ENCODE peak calls at places on chromosomes 7 and 10, in seven cellular contexts. G is neuronal stem cell, M is H9, A is IMR-90, Y is mesenchymal stem cell, R is H1, O is trophoblast cell. X is an unnamed sample.

GRCh38 chr10:82813856-82814255 is 938.9 kb downstream of the NRG3 start:
- DNase-seq in G (no peak), M (no peak), A (no peak), Y (peak; percentile 40), R (no peak), O (no peak), X (peak; percentile 27)

GRCh38 chr10:113961261-113961938 is 82.3 kb upstream of the ADRB1 start:
- DNase-seq in G (no peak), M (no peak), A (no peak), Y (no peak), R (no peak), O (no peak), X (peak; percentile 28)

GRCh38 chr7:109641445-109641844 is 1071.8 kb downstream of the DNAJB9 start:
- DNase-seq in G (no peak), M (no peak), A (no peak), Y (no peak), R (no peak), O (no peak), X (peak; percentile 33)

GRCh38 chr7:100965723-100966541 is 3.4 kb upstream of the MUC12 start:
- DNase-seq in G (peak; percentile 98), M (peak; percentile 99), A (no peak), Y (peak; percentile 61), R (peak; percentile 97), O (peak; percentile 77), X (peak; percentile 99)

GRCh38 chr7:569996-570800 is 50.6 kb upstream of the PDGFA start:
- DNase-seq in G (no peak), M (no peak), A (no peak), Y (no peak), R (no peak), O (no peak), X (no peak)

GRCh38 chr10:29688230-29688634 is 53.5 kb upstream of the SVIL start:
- DNase-seq in G (peak; percentile 46), M (peak; percentile 79), A (no peak), Y (peak; percentile 48), R (peak; percentile 70), O (no peak), X (peak; percentile 87)

GRCh38 chr10:63593576-63593975 is 72.4 kb downstream of the REEP3 start:
- DNase-seq in G (no peak), M (no peak), A (peak; percentile 22), Y (no peak), R (no peak), O (no peak), X (no peak)

GRCh38 chr7:150370612-150371071 is 2.0 kb downstream of the REPIN1 start:
- DNase-seq in G (no peak), M (no peak), A (peak; percentile 80), Y (peak; percentile 80), R (no peak), O (no peak), X (no peak)

GRCh38 chr10:30374353-30374752 is 25.3 kb upstream of the MTPAP start:
- DNase-seq in G (no peak), M (peak; percentile 94), A (no peak), Y (peak; percentile 57), R (no peak), O (peak; percentile 33), X (peak; percentile 87)

GRCh38 chr7:126659124-126659523 is 593.6 kb downstream of the GRM8 start:
- DNase-seq in G (no peak), M (no peak), A (no peak), Y (no peak), R (no peak), O (no peak), X (no peak)

GRCh38 chr7:46933596-46933995 is 648.3 kb downstream of the TNS3 start:
- DNase-seq in G (no peak), M (no peak), A (no peak), Y (peak; percentile 38), R (no peak), O (no peak), X (no peak)

DNA sequence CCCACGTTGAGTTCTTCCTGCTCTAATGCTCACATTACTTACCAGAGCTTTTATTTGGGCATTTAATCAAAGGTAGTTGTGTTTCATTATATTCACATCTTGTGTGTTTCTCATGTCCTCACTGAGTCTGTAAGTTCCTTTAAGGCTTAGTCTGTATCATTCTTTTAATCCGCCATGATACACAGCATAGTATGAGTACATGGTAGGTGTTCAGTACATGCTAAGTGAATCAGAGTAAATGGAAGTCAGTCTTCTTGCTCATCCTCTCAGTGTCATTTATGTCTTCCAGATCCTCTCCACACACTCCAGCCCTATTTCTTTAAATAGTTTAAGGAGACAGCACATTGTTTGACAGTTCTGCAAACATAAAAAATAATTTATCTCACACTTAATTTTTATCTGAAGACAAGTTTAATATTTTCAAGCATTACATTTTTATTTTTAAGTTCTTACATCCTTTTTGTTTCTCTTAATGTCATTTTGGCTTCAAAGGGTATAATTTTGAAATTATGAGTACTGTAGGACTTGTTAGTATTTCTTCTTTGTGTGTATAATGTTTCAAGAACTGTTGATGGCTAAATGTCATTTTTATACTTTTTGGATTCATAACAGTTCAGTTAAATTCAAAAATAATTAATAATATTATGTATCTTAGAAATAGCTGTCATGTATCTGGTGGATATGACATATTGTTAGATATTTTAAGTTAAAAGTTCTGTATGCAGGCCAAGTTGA is 342.6 kb downstream of the LRMDA start:
- DNase-seq in G (no peak), M (no peak), A (no peak), Y (no peak), R (no peak), O (no peak), X (no peak)
- H4K8ac ChIP-seq in G (no peak overlapping the region), M (no peak overlapping the region), A (no peak overlapping the region), Y (no peak overlapping the region), R (no peak overlapping the region), O (no peak overlapping the region), X (no peak overlapping the region)

GRCh38 chr7:151904270-151904669 is 27.4 kb upstream of the PRKAG2 start:
- DNase-seq in G (no peak), M (no peak), A (no peak), Y (no peak), R (no peak), O (no peak), X (no peak)

GRCh38 chr7:151903249-151904032 is 26.5 kb upstream of the PRKAG2 start:
- DNase-seq in G (no peak), M (no peak), A (no peak), Y (no peak), R (no peak), O (no peak), X (no peak)

GRCh38 chr7:151905322-151905721 is 28.4 kb upstream of the PRKAG2 start:
- DNase-seq in G (no peak), M (no peak), A (no peak), Y (no peak), R (no peak), O (no peak), X (no peak)

GRCh38 chr7:151902306-151902705 is 25.4 kb upstream of the PRKAG2 start:
- DNase-seq in G (no peak), M (no peak), A (no peak), Y (no peak), R (no peak), O (no peak), X (no peak)

GRCh38 chr7:151905766-151906165 is 28.9 kb upstream of the PRKAG2 start:
- DNase-seq in G (no peak), M (no peak), A (no peak), Y (no peak), R (no peak), O (no peak), X (no peak)
- H2AK5ac ChIP-seq in G (no peak overlapping the region), M (no peak overlapping the region), A (no peak overlapping the region), Y (no peak overlapping the region), R (no peak overlapping the region), O (no peak overlapping the region), X (no peak overlapping the region)

DNA sequence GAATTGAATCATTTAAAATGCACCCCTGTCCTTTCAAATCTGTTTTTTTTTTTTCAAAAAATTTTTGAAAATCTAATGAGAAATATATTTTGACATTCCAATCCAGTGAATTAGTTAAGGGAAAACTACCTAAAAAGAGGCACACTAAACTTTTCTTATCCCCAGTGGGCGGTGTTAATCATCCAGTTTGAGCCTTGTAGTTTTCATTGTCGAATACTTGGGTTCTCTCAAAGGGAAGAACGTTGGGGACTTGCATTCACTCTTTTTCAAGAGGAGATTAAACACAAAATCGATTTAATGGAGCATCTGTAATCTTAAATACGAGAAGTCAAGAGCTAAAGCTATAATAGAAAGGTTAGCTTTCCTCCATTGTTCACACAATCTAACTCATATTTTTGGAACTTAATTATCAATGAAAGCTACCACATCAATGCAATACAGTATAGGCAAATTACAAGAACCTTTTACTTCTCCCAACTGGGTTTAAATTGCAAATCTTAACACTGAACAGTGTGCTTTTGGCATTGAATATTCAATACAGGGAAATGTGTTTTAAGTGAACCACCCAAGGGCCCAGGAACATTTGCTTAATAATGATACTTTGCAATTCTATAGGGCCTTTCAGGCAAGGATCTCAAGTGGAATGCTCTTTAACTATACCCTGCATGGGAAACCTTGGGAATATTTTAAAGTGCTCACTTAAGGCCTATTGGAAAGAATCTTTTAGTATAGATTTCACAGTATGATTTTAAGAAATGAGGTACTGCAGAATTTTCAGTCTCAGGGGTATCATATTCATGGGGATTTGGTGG is 13.1 kb upstream of the SP8 start:
- DNase-seq in G (no peak), M (no peak), A (no peak), Y (no peak), R (no peak), O (no peak), X (no peak)
- H2BK120ac ChIP-seq in G (no peak overlapping the region), M (no peak overlapping the region), A (no peak overlapping the region), Y (no peak overlapping the region), R (no peak overlapping the region), O (no peak overlapping the region), X (no peak overlapping the region)

DNA sequence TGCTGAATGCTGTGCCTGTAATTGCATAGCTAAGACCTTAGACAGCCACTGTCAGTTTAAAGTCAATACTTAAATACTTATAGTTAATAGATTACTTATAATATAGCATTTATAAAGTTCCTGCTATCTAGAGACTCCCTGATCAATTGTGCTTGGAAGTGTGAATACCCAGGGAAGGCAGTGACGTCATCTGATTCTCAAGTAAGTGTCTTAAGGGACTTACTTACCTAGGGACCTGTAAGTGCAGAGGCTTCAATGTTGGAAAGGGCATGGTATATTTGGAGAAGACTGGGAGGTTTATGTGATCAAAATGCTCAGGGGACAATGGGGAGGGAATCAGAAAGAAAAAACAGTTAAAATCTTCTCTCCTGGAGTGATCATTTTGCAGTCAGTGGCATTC is 55.0 kb downstream of the BICC1 start:
- DNase-seq in G (no peak), M (no peak), A (no peak), Y (no peak), R (no peak), O (no peak), X (no peak)
- H4K8ac ChIP-seq in G (no peak overlapping the region), M (no peak overlapping the region), A (no peak overlapping the region), Y (no peak overlapping the region), R (no peak overlapping the region), O (no peak overlapping the region), X (no peak overlapping the region)

DNA sequence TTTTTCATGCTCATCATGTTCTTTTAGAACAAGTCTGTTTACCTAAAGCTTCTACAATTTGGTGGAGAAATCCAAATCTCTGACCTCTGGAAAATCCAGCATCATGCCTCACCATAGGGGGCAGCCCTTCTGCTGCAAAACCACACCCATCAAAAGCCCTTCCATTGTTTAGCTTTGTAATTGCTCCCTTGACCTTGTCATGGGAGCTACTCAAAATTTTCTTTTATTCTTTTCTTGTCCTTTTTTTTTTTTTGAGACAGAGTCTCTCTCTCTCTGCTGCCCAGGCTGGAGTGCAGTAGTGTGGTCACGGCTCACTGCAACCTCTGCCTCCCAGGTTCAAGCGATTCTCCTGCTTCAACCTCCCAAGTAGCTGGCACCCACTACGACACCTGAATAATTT is 234.4 kb downstream of the NEBL start:
- DNase-seq in G (no peak), M (no peak), A (no peak), Y (no peak), R (no peak), O (no peak), X (no peak)
- H2AK5ac ChIP-seq in G (no peak overlapping the region), M (no peak overlapping the region), A (no peak overlapping the region), Y (no peak overlapping the region), R (no peak overlapping the region), O (no peak overlapping the region), X (no peak overlapping the region)

GRCh38 chr10:11002485-11002884 is 15.2 kb upstream of the CELF2 start:
- DNase-seq in G (no peak), M (no peak), A (no peak), Y (no peak), R (no peak), O (no peak), X (no peak)
- H2BK120ac ChIP-seq in G (no peak overlapping the region), M (no peak overlapping the region), A (no peak overlapping the region), Y (no peak overlapping the region), R (no peak overlapping the region), O (no peak overlapping the region), X (no peak overlapping the region)